ENCODE peak calls at places on chromosome 16, in nine cellular contexts. F is stomach, W is Peyer's patch, S is IMR-90, K is transverse colon, Y is heart left ventricle, L is breast epithelium, C is K562, J is prostate gland. G is an unnamed sample.
A peak's percentile ranks its signal among the peaks of the same experiment; 100 is the strongest.

GRCh38 chr16:13996778-13997288 is 74.3 kb upstream of the MRTFB start:
- DNase-seq in S (no peak), C (no peak), K (no peak), F (no peak), Y (no peak), L (no peak), W (no peak), J (no peak), G (peak; percentile 25)

GRCh38 chr16:50522324-50522723 is 25.9 kb upstream of the NKD1 start:
- DNase-seq in L (no peak), W (no peak), J (no peak), K (no peak), S (no peak), Y (no peak), C (no peak), F (no peak), G (no peak)

GRCh38 chr16:54509406-54509931 is 222.9 kb upstream of the IRX3 start:
- DNase-seq in W (no peak), J (peak; percentile 59), K (no peak), C (no peak), S (no peak), L (no peak), Y (no peak), F (no peak), G (no peak)

GRCh38 chr16:16164244-16164643 is 59.0 kb downstream of the ABCC6 start:
- DNase-seq in F (no peak), Y (no peak), C (no peak), S (no peak), J (no peak), W (no peak), L (no peak), K (no peak), G (no peak)

GRCh38 chr16:66658143-66658859 is 38.2 kb downstream of the CMTM4 start:
- DNase-seq in C (no peak), J (no peak), S (no peak), K (no peak), Y (no peak), W (no peak), F (no peak), L (no peak), G (no peak)

GRCh38 chr16:15981382-15981781 is 32.0 kb downstream of the ABCC1 start:
- DNase-seq in J (no peak), L (no peak), Y (no peak), W (no peak), K (no peak), S (no peak), F (no peak), C (no peak), G (no peak)

GRCh38 chr16:88763502-88764053 is 21.4 kb downstream of the PIEZO1 start:
- DNase-seq in K (no peak), W (no peak), L (peak; percentile 49), Y (no peak), J (no peak), F (peak; percentile 42), S (no peak), C (no peak), G (no peak)

GRCh38 chr16:67959520-67959919 is 8.9 kb downstream of the SLC12A4 start:
- DNase-seq in W (no peak), F (no peak), Y (peak; percentile 96), J (no peak), L (no peak), S (peak; percentile 55), C (peak; percentile 46), K (peak; percentile 36), G (no peak)

GRCh38 chr16:11658896-11659708 is 9.2 kb upstream of the SNN start:
- DNase-seq in L (peak; percentile 61), K (no peak), C (no peak), J (no peak), S (no peak), F (no peak), W (no peak), Y (no peak), G (no peak)

GRCh38 chr16:70252355-70252988 is 732 bp upstream of the EXOSC6 start:
- DNase-seq in W (no peak), L (no peak), F (no peak), C (peak; percentile 51), J (no peak), S (peak; percentile 11), K (no peak), Y (no peak), G (no peak)

GRCh38 chr16:11205065-11205699 is 50.8 kb downstream of the SOCS1 start:
- DNase-seq in Y (no peak), C (no peak), J (no peak), K (no peak), F (no peak), L (no peak), S (no peak), W (no peak), G (no peak)

GRCh38 chr16:4133897-4134372 is 17.7 kb upstream of the ADCY9 start:
- DNase-seq in J (no peak), S (no peak), L (no peak), Y (no peak), K (no peak), C (no peak), W (no peak), F (no peak), G (no peak)

GRCh38 chr16:12850186-12850585 is 46.5 kb upstream of the CPPED1 start:
- DNase-seq in F (no peak), S (no peak), J (no peak), C (no peak), W (no peak), L (no peak), K (no peak), Y (no peak), G (no peak)

GRCh38 chr16:48110982-48111381 is 44.8 kb downstream of the ABCC12 start:
- DNase-seq in F (no peak), K (no peak), W (no peak), J (no peak), C (no peak), L (no peak), S (no peak), Y (no peak), G (no peak)

GRCh38 chr16:48105976-48106375 is 49.8 kb downstream of the ABCC12 start:
- DNase-seq in J (no peak), W (no peak), C (no peak), S (no peak), L (no peak), K (no peak), F (no peak), Y (no peak), G (no peak)

GRCh38 chr16:48112603-48113400 is 43.0 kb downstream of the ABCC12 start:
- DNase-seq in K (no peak), J (no peak), C (no peak), Y (peak; percentile 55), F (peak; percentile 59), W (no peak), L (no peak), S (no peak), G (no peak)

GRCh38 chr16:48106445-48106844 is 49.3 kb downstream of the ABCC12 start:
- DNase-seq in L (no peak), F (no peak), J (no peak), C (no peak), W (no peak), S (no peak), Y (no peak), K (no peak), G (no peak)

GRCh38 chr16:48109496-48109895 is 46.3 kb downstream of the ABCC12 start:
- DNase-seq in Y (no peak), J (no peak), F (no peak), W (no peak), C (no peak), L (no peak), K (no peak), S (no peak), G (no peak)
- TF ChIP-seq POLR2A in Y (no peak), J (no peak), F (no peak), W (no peak), C (no peak), L (no peak), K (no peak), S (no peak), G (no peak)

DNA sequence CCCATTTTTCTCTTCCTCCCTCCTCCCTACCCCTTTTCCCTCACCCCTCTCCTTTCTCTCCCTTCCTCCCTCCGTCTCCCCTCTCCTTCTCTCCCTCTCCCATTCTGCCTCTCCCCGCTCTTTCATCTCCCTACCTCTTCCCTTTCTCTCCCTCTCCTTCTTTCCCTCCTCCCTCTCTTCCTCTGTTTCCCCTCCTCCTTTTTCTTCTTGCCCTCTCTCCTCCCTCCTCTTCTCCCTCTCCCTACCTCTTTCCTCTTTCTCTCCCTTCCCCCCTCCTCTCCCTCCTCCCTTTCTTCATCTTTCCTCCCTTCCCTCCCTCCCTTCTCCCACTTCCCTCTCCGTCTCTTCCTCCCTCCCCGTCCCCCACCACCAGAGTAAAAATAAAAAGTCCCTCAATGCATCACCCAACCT is 10.5 kb downstream of the CHD9NB start:
- DNase-seq in S (no peak), W (no peak), J (no peak), C (no peak), Y (no peak), L (no peak), K (no peak), F (no peak), G (no peak)
- H3K4me3 ChIP-seq in S (no peak overlapping the region), W (no peak overlapping the region), J (no peak overlapping the region), C (no peak overlapping the region), Y (peak overlapping the region; percentile 17), L (no peak overlapping the region), K (no peak overlapping the region), F (no peak overlapping the region), G (no peak overlapping the region)

DNA sequence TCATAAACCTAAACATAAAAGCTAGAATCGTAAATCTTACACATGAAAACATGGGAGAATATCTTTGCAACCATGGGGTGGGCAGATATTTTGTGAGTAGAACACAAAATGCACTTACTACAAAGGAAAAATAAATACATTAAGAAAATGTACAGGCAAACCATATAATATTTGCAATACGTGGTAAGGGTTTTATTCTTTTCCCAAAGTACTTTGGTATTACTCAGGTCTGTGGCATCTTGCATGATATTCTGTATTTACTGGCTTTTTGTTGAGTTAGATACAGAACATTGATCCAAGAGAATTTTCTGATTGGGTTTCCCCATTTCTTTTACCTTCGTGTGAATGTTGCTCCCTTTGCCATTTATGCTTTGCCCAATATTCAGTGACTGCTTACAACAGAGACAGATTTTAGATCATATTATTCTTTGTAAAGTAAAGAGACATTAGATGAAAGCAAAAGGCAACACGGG is 33.0 kb upstream of the ARHGAP17 start:
- DNase-seq in F (no peak), C (no peak), W (no peak), L (no peak), J (no peak), K (no peak), Y (no peak), S (no peak), G (no peak)
- TF ChIP-seq POLR2A in F (no peak), C (peak; percentile 78), W (peak; percentile 14), L (no peak), J (no peak), K (no peak), Y (no peak), S (no peak), G (no peak)

DNA sequence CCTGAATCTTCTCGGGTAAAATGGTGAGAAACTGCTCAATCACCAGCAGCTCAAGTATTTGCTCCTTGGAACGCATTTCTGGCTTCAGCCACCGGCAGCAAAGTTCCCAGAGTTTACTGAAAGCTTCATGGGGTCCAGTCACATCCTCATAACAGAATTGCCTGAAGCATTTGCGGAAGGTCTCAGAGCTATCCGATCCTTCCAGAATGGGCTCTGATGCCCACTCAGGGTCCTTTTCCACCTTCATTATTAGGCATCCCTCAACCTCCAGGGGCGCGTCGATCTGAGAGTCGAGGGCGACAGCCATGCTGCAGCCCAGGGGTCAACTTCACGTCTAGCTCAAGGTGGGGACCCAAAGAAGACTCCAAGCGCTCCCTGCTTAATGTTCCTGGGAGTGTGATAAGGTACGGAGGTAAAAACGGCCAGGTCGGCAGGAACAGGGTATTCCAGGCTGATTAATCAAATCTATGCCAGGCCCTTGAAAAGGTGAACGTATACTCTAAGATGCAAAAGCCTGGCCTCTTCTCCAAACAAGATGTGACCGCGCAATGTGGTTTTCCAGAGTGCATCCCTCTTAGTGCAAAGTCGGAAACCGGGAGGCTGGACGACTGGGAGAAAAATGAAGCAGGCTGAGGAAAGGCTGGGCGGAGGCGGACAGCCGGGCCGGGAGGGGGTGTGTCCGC is 683 bp downstream of the ZKSCAN2 start:
- DNase-seq in S (peak; percentile 15), L (no peak), Y (no peak), K (peak; percentile 10), J (peak; percentile 8), W (no peak), C (peak; percentile 40), F (no peak), G (no peak)
- H3K4me3 ChIP-seq in S (peak overlapping the region; percentile 57), L (peak overlapping the region; percentile 76), Y (peak overlapping the region; percentile 91), K (peak overlapping the region; percentile 77), J (peak overlapping the region; percentile 79), W (peak overlapping the region; percentile 74), C (peak overlapping the region; percentile 59), F (peak overlapping the region; percentile 78), G (peak overlapping the region; percentile 67)